ENCODE peak calls at places on chromosomes 5 and 9, in ten cellular contexts. N, U, E, B, W, C, A, F, H and G are unnamed samples.

GRCh38 chr5:72046106-72046505 is 61.2 kb upstream of the MAP1B start:
- DNase-seq in W (no peak), B (no peak), N (no peak), E (no peak), F (no peak), U (no peak), H (no peak), C (no peak), A (no peak), G (no peak)

GRCh38 chr5:65808818-65809217 is 86.8 kb downstream of the NLN start:
- DNase-seq in A (no peak), F (no peak), E (no peak), C (no peak), N (no peak), W (no peak), B (no peak), U (peak), H (no peak), G (no peak)

GRCh38 chr9:100167912-100168775 is 69.1 kb downstream of the INVS start:
- DNase-seq in U (no peak), B (no peak), H (no peak), E (no peak), W (no peak), N (no peak), F (no peak), C (no peak), A (peak), G (no peak)

GRCh38 chr5:8864053-8864452 is 681.8 kb downstream of the SEMA5A start:
- DNase-seq in B (peak), N (no peak), W (peak), A (peak), H (peak), U (peak), F (peak), E (peak), C (peak), G (no peak)

GRCh38 chr5:169018980-169019379 is 282.0 kb downstream of the SLIT3 start:
- DNase-seq in C (no peak), H (no peak), B (no peak), N (no peak), F (no peak), U (no peak), E (no peak), A (no peak), W (no peak), G (no peak)

GRCh38 chr5:172173771-172174170 is 14.3 kb downstream of the STK10 start:
- DNase-seq in F (no peak), A (no peak), B (no peak), E (peak), H (peak), N (no peak), C (no peak), W (no peak), U (peak), G (no peak)

GRCh38 chr9:95989304-95989703 is 113.8 kb downstream of the ERCC6L2 start:
- DNase-seq in W (no peak), U (peak), E (no peak), C (no peak), B (no peak), N (no peak), F (no peak), A (no peak), H (no peak), G (no peak)

GRCh38 chr5:169050146-169050571 is 250.8 kb downstream of the SLIT3 start:
- DNase-seq in F (no peak), W (no peak), E (no peak), A (no peak), B (no peak), C (no peak), U (peak), H (no peak), N (no peak), G (no peak)

GRCh38 chr9:111362526-111362925 is 32.5 kb upstream of the OR2K2 start:
- DNase-seq in H (no peak), E (no peak), W (no peak), U (peak), B (no peak), N (no peak), F (no peak), C (no peak), A (no peak), G (no peak)

GRCh38 chr5:40376566-40376965 is 303.1 kb upstream of the PTGER4 start:
- DNase-seq in A (no peak), C (no peak), E (no peak), U (no peak), H (no peak), W (no peak), N (no peak), F (no peak), B (peak), G (no peak)

GRCh38 chr9:129640086-129640870 is 1.7 kb downstream of the ASB6 start:
- DNase-seq in C (no peak), W (peak), U (peak), E (no peak), H (peak), A (peak), N (peak), F (no peak), B (no peak), G (no peak)

GRCh38 chr9:136095028-136095494 is at the start of gene NACC2:
- DNase-seq in H (no peak), B (no peak), U (peak), E (peak), A (no peak), W (peak), N (peak), C (peak), F (peak), G (peak)

GRCh38 chr9:105076729-105077128 is 148.8 kb upstream of the ABCA1 start:
- DNase-seq in N (no peak), W (no peak), A (no peak), U (no peak), H (no peak), F (no peak), E (no peak), B (no peak), C (no peak), G (no peak)

GRCh38 chr9:91154686-91155085 is 207.0 kb downstream of the AUH start:
- DNase-seq in U (peak), E (no peak), B (no peak), N (no peak), C (no peak), F (no peak), A (no peak), H (no peak), W (no peak), G (peak)

GRCh38 chr5:95080026-95080425 is 204.9 kb downstream of the MCTP1 start:
- DNase-seq in H (no peak), A (no peak), B (no peak), U (no peak), N (no peak), F (no peak), C (no peak), E (no peak), W (no peak), G (no peak)

GRCh38 chr9:113185271-113185670 is 34.5 kb downstream of the SLC31A2 start:
- DNase-seq in U (no peak), C (no peak), H (no peak), E (no peak), N (no peak), W (no peak), B (no peak), A (no peak), F (no peak), G (no peak)

GRCh38 chr5:158676642-158677489 is 422.9 kb downstream of the EBF1 start:
- DNase-seq in B (peak), E (no peak), H (no peak), A (no peak), W (peak), F (no peak), N (no peak), C (peak), U (no peak), G (no peak)

GRCh38 chr9:134454386-134454978 is 128.2 kb downstream of the RXRA start:
- DNase-seq in F (no peak), H (peak), C (no peak), A (no peak), U (no peak), B (no peak), N (no peak), E (no peak), W (no peak), G (no peak)

GRCh38 chr9:1875251-1875851 is 139.8 kb upstream of the SMARCA2 start:
- DNase-seq in H (no peak), E (no peak), W (no peak), C (no peak), A (no peak), U (no peak), F (no peak), N (no peak), B (peak), G (no peak)

GRCh38 chr5:15285901-15286583 is 213.9 kb upstream of the FBXL7 start:
- DNase-seq in C (no peak), H (peak), F (no peak), B (peak), A (no peak), U (peak), N (no peak), W (no peak), E (peak), G (no peak)

GRCh38 chr5:119527346-119527745 is 75.0 kb downstream of the HSD17B4 start:
- DNase-seq in A (no peak), F (no peak), C (no peak), E (no peak), H (no peak), U (peak), B (no peak), W (no peak), N (no peak), G (no peak)

GRCh38 chr9:128343855-128344254 is 3.5 kb downstream of the SLC27A4 start:
- DNase-seq in C (no peak), W (no peak), B (no peak), U (no peak), H (no peak), N (no peak), A (no peak), E (no peak), F (no peak), G (no peak)

GRCh38 chr5:15833365-15833764 is 333.4 kb downstream of the FBXL7 start:
- DNase-seq in H (no peak), N (peak), W (no peak), C (no peak), B (no peak), A (no peak), E (no peak), U (no peak), F (no peak), G (no peak)

GRCh38 chr9:77899679-77900354 is 131.8 kb downstream of the GNAQ start:
- DNase-seq in C (no peak), B (no peak), U (peak), A (no peak), E (peak), F (peak), H (peak), N (no peak), W (no peak), G (no peak)

GRCh38 chr9:131676431-131676972 is 63.4 kb downstream of the RAPGEF1 start:
- DNase-seq in B (peak), C (no peak), W (no peak), H (no peak), A (no peak), F (no peak), N (no peak), U (no peak), E (no peak), G (peak)

GRCh38 chr9:102985162-102985900 is 9.8 kb upstream of the CYLC2 start:
- DNase-seq in U (no peak), H (no peak), W (no peak), A (peak), C (no peak), F (no peak), N (no peak), E (no peak), B (no peak), G (no peak)

GRCh38 chr9:114431003-114431402 is 43.2 kb upstream of the AKNA start:
- DNase-seq in H (no peak), W (no peak), N (no peak), B (no peak), E (no peak), A (no peak), F (no peak), C (no peak), U (no peak), G (no peak)

GRCh38 chr9:19498015-19498414 is 89.2 kb downstream of the ACER2 start:
- DNase-seq in W (no peak), F (no peak), N (no peak), C (no peak), E (no peak), B (no peak), A (no peak), H (no peak), U (peak), G (no peak)